ENCODE peak calls at places on chromosomes 3 and 15, in seven cellular contexts. One of them, this sample, is unnamed.

GRCh38 chr15:63905558-63906265 is 72.0 kb upstream of the HERC1 start:
- DNase-seq in CD4-positive, alpha-beta T cell: no peak
- DNase-seq in lower leg skin: no peak
- DNase-seq in H1: no peak
- DNase-seq in heart right ventricle: no peak
- DNase-seq in HFFc6: no peak
- DNase-seq in uterus: no peak
- DNase-seq in this sample: no peak

GRCh38 chr3:34132069-34132677 is 333.7 kb downstream of the PDCD6IP start:
- DNase-seq in CD4-positive, alpha-beta T cell: no peak
- DNase-seq in lower leg skin: no peak
- DNase-seq in H1: no peak
- DNase-seq in heart right ventricle: no peak
- DNase-seq in HFFc6: no peak
- DNase-seq in uterus: no peak
- DNase-seq in this sample: no peak

GRCh38 chr3:169122407-169122806 is 541.1 kb downstream of the MECOM start:
- DNase-seq in CD4-positive, alpha-beta T cell: no peak
- DNase-seq in lower leg skin: no peak
- DNase-seq in H1: no peak
- DNase-seq in heart right ventricle: no peak
- DNase-seq in HFFc6: no peak
- DNase-seq in uterus: no peak
- DNase-seq in this sample: no peak

GRCh38 chr15:80173022-80173759 is 20.4 kb downstream of the FAH start:
- DNase-seq in CD4-positive, alpha-beta T cell: peak
- DNase-seq in lower leg skin: peak
- DNase-seq in H1: peak
- DNase-seq in heart right ventricle: peak
- DNase-seq in HFFc6: peak
- DNase-seq in uterus: peak
- DNase-seq in this sample: peak

GRCh38 chr3:140499114-140499757 is 178.6 kb upstream of the TRIM42 start:
- DNase-seq in CD4-positive, alpha-beta T cell: no peak
- DNase-seq in lower leg skin: no peak
- DNase-seq in H1: no peak
- DNase-seq in heart right ventricle: no peak
- DNase-seq in HFFc6: no peak
- DNase-seq in uterus: no peak
- DNase-seq in this sample: no peak

GRCh38 chr3:195096484-195097330 is 174.3 kb downstream of the XXYLT1 start:
- DNase-seq in CD4-positive, alpha-beta T cell: no peak
- DNase-seq in lower leg skin: no peak
- DNase-seq in H1: no peak
- DNase-seq in heart right ventricle: peak
- DNase-seq in HFFc6: no peak
- DNase-seq in uterus: no peak
- DNase-seq in this sample: no peak

GRCh38 chr3:72288955-72289707 is 504.2 kb upstream of the PROK2 start:
- DNase-seq in CD4-positive, alpha-beta T cell: no peak
- DNase-seq in lower leg skin: peak
- DNase-seq in H1: no peak
- DNase-seq in heart right ventricle: no peak
- DNase-seq in HFFc6: peak
- DNase-seq in uterus: peak
- DNase-seq in this sample: peak

GRCh38 chr3:157475921-157476395 is 27.3 kb downstream of the VEPH1 start:
- DNase-seq in CD4-positive, alpha-beta T cell: no peak
- DNase-seq in lower leg skin: no peak
- DNase-seq in H1: no peak
- DNase-seq in heart right ventricle: no peak
- DNase-seq in HFFc6: peak
- DNase-seq in uterus: no peak
- DNase-seq in this sample: no peak

GRCh38 chr15:35630570-35630969 is 84.6 kb upstream of the DPH6 start:
- DNase-seq in CD4-positive, alpha-beta T cell: no peak
- DNase-seq in lower leg skin: no peak
- DNase-seq in H1: no peak
- DNase-seq in heart right ventricle: no peak
- DNase-seq in HFFc6: no peak
- DNase-seq in uterus: no peak
- DNase-seq in this sample: no peak

GRCh38 chr15:69468241-69469121 is 15.9 kb downstream of the RPLP1 start:
- DNase-seq in CD4-positive, alpha-beta T cell: peak
- DNase-seq in lower leg skin: peak
- DNase-seq in H1: no peak
- DNase-seq in heart right ventricle: no peak
- DNase-seq in HFFc6: peak
- DNase-seq in uterus: no peak
- DNase-seq in this sample: no peak

GRCh38 chr3:177425042-177425441 is 227.8 kb upstream of the TBL1XR1 start:
- DNase-seq in CD4-positive, alpha-beta T cell: no peak
- DNase-seq in lower leg skin: no peak
- DNase-seq in H1: no peak
- DNase-seq in heart right ventricle: no peak
- DNase-seq in HFFc6: no peak
- DNase-seq in uterus: no peak
- DNase-seq in this sample: no peak

GRCh38 chr3:46017720-46018119 is 9.6 kb downstream of the XCR1 start:
- DNase-seq in CD4-positive, alpha-beta T cell: no peak
- DNase-seq in lower leg skin: no peak
- DNase-seq in H1: no peak
- DNase-seq in heart right ventricle: no peak
- DNase-seq in HFFc6: no peak
- DNase-seq in uterus: no peak
- DNase-seq in this sample: no peak

GRCh38 chr3:43584043-43584826 is 37.6 kb downstream of the ANO10 start:
- DNase-seq in CD4-positive, alpha-beta T cell: no peak
- DNase-seq in lower leg skin: no peak
- DNase-seq in H1: no peak
- DNase-seq in heart right ventricle: no peak
- DNase-seq in HFFc6: no peak
- DNase-seq in uterus: no peak
- DNase-seq in this sample: no peak

GRCh38 chr15:98562361-98562791 is 86.0 kb upstream of the IGF1R start:
- DNase-seq in CD4-positive, alpha-beta T cell: no peak
- DNase-seq in lower leg skin: no peak
- DNase-seq in H1: no peak
- DNase-seq in heart right ventricle: no peak
- DNase-seq in HFFc6: no peak
- DNase-seq in uterus: no peak
- DNase-seq in this sample: no peak

GRCh38 chr3:150348500-150348899 is 59.6 kb upstream of the TSC22D2 start:
- DNase-seq in CD4-positive, alpha-beta T cell: no peak
- DNase-seq in lower leg skin: peak
- DNase-seq in H1: no peak
- DNase-seq in heart right ventricle: no peak
- DNase-seq in HFFc6: peak
- DNase-seq in uterus: peak
- DNase-seq in this sample: no peak

DNA sequence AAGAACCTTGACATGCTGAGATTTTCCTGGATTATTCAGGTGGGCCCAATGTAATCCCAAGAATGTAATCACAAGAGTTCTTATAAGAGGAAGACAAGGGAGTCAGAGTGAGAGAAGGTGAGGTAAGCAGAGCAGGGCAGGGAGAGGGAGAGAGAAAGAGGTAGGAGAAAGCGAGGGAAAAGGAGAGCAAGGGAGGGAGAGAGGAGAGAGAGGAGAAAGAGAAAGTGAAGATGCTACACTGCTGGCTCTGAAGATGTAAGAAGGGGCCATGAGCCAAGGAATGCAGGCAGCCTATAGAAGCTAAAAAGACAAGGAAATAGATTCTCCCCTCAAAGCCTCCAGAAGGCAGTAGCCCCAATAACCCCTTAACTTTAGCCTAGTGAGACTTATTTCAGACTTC is 28.7 kb upstream of the FAM98B start:
- DNase-seq in CD4-positive, alpha-beta T cell: no peak
- DNase-seq in lower leg skin: no peak
- DNase-seq in H1: no peak
- DNase-seq in heart right ventricle: no peak
- DNase-seq in HFFc6: no peak
- DNase-seq in uterus: no peak
- DNase-seq in this sample: no peak
- TF ChIP-seq CTCF in CD4-positive, alpha-beta T cell: no peak
- TF ChIP-seq CTCF in lower leg skin: no peak
- TF ChIP-seq CTCF in H1: no peak
- TF ChIP-seq CTCF in heart right ventricle: no peak
- TF ChIP-seq CTCF in HFFc6: no peak
- TF ChIP-seq CTCF in uterus: no peak
- TF ChIP-seq CTCF in this sample: no peak

DNA sequence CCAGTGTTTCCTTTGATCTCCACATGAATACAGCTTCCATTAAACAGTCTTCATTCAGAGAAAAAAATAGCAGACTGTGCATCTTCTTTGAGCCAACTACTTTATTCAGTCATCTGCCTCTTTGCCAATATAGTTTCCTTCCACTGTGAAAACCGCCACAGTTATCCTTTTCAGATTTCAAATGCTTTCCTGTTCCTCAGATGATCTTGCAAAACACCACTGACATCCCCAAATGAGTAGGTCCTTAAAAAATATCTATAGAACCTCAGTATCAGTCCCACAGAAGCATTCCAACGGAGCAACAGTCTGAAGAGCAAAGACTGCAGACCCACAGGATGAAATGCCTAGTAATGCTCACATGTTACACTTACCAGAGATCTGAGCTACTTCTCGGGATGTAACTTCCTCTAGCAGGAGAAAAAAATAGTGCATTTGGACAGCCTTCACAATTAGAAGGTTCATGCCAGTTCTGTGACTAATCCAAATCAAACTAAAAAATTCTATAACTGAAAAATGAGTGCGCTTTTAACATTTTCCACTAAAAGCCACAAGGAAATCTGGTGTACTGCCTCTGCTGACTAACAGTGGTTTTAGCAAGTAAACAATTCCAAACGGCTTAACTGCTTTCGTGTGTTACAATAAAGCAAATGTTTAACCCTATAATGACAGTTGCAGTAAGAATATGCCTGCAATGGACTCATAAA is at the start of gene ANKRD28:
- DNase-seq in CD4-positive, alpha-beta T cell: no peak
- DNase-seq in lower leg skin: no peak
- DNase-seq in H1: no peak
- DNase-seq in heart right ventricle: no peak
- DNase-seq in HFFc6: peak
- DNase-seq in uterus: no peak
- DNase-seq in this sample: no peak
- TF ChIP-seq CTCF in CD4-positive, alpha-beta T cell: peak
- TF ChIP-seq CTCF in lower leg skin: no peak
- TF ChIP-seq CTCF in H1: peak
- TF ChIP-seq CTCF in heart right ventricle: peak
- TF ChIP-seq CTCF in HFFc6: peak
- TF ChIP-seq CTCF in uterus: no peak
- TF ChIP-seq CTCF in this sample: peak

GRCh38 chr15:43795197-43795596 is 3.1 kb downstream of the SERF2 start:
- DNase-seq in CD4-positive, alpha-beta T cell: no peak
- DNase-seq in lower leg skin: no peak
- DNase-seq in H1: no peak
- DNase-seq in heart right ventricle: no peak
- DNase-seq in HFFc6: no peak
- DNase-seq in uterus: no peak
- DNase-seq in this sample: no peak

GRCh38 chr15:43794269-43795037 is 2.3 kb downstream of the SERF2 start:
- DNase-seq in CD4-positive, alpha-beta T cell: no peak
- DNase-seq in lower leg skin: no peak
- DNase-seq in H1: no peak
- DNase-seq in heart right ventricle: no peak
- DNase-seq in HFFc6: peak
- DNase-seq in uterus: no peak
- DNase-seq in this sample: no peak

GRCh38 chr15:43791993-43792760 is at the start of gene SERF2:
- DNase-seq in CD4-positive, alpha-beta T cell: peak
- DNase-seq in lower leg skin: peak
- DNase-seq in H1: peak
- DNase-seq in heart right ventricle: peak
- DNase-seq in HFFc6: peak
- DNase-seq in uterus: peak
- DNase-seq in this sample: peak

GRCh38 chr15:43793647-43794046 is 1.5 kb downstream of the SERF2 start:
- DNase-seq in CD4-positive, alpha-beta T cell: no peak
- DNase-seq in lower leg skin: no peak
- DNase-seq in H1: no peak
- DNase-seq in heart right ventricle: no peak
- DNase-seq in HFFc6: no peak
- DNase-seq in uterus: peak
- DNase-seq in this sample: no peak

GRCh38 chr15:43792761-43793493 is 807 bp downstream of the SERF2 start:
- DNase-seq in CD4-positive, alpha-beta T cell: no peak
- DNase-seq in lower leg skin: no peak
- DNase-seq in H1: no peak
- DNase-seq in heart right ventricle: peak
- DNase-seq in HFFc6: no peak
- DNase-seq in uterus: no peak
- DNase-seq in this sample: no peak
- TF ChIP-seq CTCF in CD4-positive, alpha-beta T cell: no peak
- TF ChIP-seq CTCF in lower leg skin: no peak
- TF ChIP-seq CTCF in H1: no peak
- TF ChIP-seq CTCF in heart right ventricle: no peak
- TF ChIP-seq CTCF in HFFc6: peak
- TF ChIP-seq CTCF in uterus: no peak
- TF ChIP-seq CTCF in this sample: no peak

GRCh38 chr15:81225161-81225671 is 28.5 kb downstream of the IL16 start:
- DNase-seq in CD4-positive, alpha-beta T cell: no peak
- DNase-seq in lower leg skin: peak
- DNase-seq in H1: no peak
- DNase-seq in heart right ventricle: peak
- DNase-seq in HFFc6: no peak
- DNase-seq in uterus: peak
- DNase-seq in this sample: no peak

GRCh38 chr15:81221449-81221848 is 24.8 kb downstream of the IL16 start:
- DNase-seq in CD4-positive, alpha-beta T cell: no peak
- DNase-seq in lower leg skin: no peak
- DNase-seq in H1: no peak
- DNase-seq in heart right ventricle: peak
- DNase-seq in HFFc6: no peak
- DNase-seq in uterus: no peak
- DNase-seq in this sample: no peak

GRCh38 chr15:81222007-81222406 is 25.3 kb downstream of the IL16 start:
- DNase-seq in CD4-positive, alpha-beta T cell: no peak
- DNase-seq in lower leg skin: no peak
- DNase-seq in H1: no peak
- DNase-seq in heart right ventricle: no peak
- DNase-seq in HFFc6: no peak
- DNase-seq in uterus: no peak
- DNase-seq in this sample: no peak

GRCh38 chr15:81223346-81223971 is 26.8 kb downstream of the IL16 start:
- DNase-seq in CD4-positive, alpha-beta T cell: no peak
- DNase-seq in lower leg skin: no peak
- DNase-seq in H1: no peak
- DNase-seq in heart right ventricle: no peak
- DNase-seq in HFFc6: no peak
- DNase-seq in uterus: no peak
- DNase-seq in this sample: no peak

DNA sequence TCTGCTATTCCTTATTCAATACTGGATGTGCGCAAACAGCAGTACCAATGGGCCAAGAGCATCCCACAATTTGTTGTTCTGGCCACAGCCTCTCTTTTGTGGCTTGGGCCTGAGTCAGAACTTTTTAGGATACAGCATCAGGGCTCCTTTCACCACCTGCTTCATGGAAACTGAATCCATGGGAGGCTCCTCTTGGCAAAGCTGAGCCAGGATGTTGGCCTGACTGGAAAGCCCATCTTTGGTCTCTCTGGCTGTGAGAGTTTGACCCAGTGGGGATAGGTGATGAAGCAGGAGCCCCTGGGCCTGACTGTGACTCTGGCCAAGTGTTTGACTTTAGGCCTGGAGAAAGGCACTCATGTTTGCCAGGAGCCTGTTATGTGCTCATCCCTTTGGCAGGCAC is 27.6 kb downstream of the IL16 start:
- DNase-seq in CD4-positive, alpha-beta T cell: no peak
- DNase-seq in lower leg skin: no peak
- DNase-seq in H1: no peak
- DNase-seq in heart right ventricle: no peak
- DNase-seq in HFFc6: no peak
- DNase-seq in uterus: no peak
- DNase-seq in this sample: no peak
- TF ChIP-seq CTCF in CD4-positive, alpha-beta T cell: no peak
- TF ChIP-seq CTCF in lower leg skin: no peak
- TF ChIP-seq CTCF in H1: no peak
- TF ChIP-seq CTCF in heart right ventricle: no peak
- TF ChIP-seq CTCF in HFFc6: no peak
- TF ChIP-seq CTCF in uterus: no peak
- TF ChIP-seq CTCF in this sample: no peak

This sample was measured in D721Med.